ENCODE peak calls at places on chromosomes 3 and 15, in four cellular contexts. One of them, this sample, is unnamed.

GRCh38 chr3:154758109-154758868 is 321.8 kb upstream of the MME start:
- DNase-seq in sigmoid colon: no peak
- DNase-seq in mesendoderm: peak
- DNase-seq in heart right ventricle: no peak
- DNase-seq in this sample: no peak

GRCh38 chr3:96863129-96863740 is 48.8 kb downstream of the EPHA6 start:
- DNase-seq in sigmoid colon: peak
- DNase-seq in mesendoderm: peak
- DNase-seq in heart right ventricle: no peak
- DNase-seq in this sample: no peak

GRCh38 chr3:126952261-126952982 is 30.5 kb upstream of the PLXNA1 start:
- DNase-seq in sigmoid colon: peak
- DNase-seq in mesendoderm: no peak
- DNase-seq in heart right ventricle: no peak
- DNase-seq in this sample: no peak

GRCh38 chr3:10348404-10348721 is 27.5 kb upstream of the SEC13 start:
- DNase-seq in sigmoid colon: no peak
- DNase-seq in mesendoderm: no peak
- DNase-seq in heart right ventricle: no peak
- DNase-seq in this sample: no peak

GRCh38 chr15:94229591-94230365 is 1.6 kb upstream of the MCTP2 start:
- DNase-seq in sigmoid colon: no peak
- DNase-seq in mesendoderm: no peak
- DNase-seq in heart right ventricle: no peak
- DNase-seq in this sample: no peak

GRCh38 chr15:33313491-33313890 is 2.7 kb downstream of the RYR3 start:
- DNase-seq in sigmoid colon: no peak
- DNase-seq in mesendoderm: no peak
- DNase-seq in heart right ventricle: no peak
- DNase-seq in this sample: no peak

GRCh38 chr15:59492389-59493377 is 54.7 kb downstream of the FAM81A start:
- DNase-seq in sigmoid colon: peak
- DNase-seq in mesendoderm: peak
- DNase-seq in heart right ventricle: peak
- DNase-seq in this sample: peak

GRCh38 chr15:51299187-51300015 is 39.0 kb downstream of the CYP19A1 start:
- DNase-seq in sigmoid colon: no peak
- DNase-seq in mesendoderm: no peak
- DNase-seq in heart right ventricle: no peak
- DNase-seq in this sample: peak

GRCh38 chr3:40102182-40102581 is 207.3 kb upstream of the EIF1B start:
- DNase-seq in sigmoid colon: no peak
- DNase-seq in mesendoderm: no peak
- DNase-seq in heart right ventricle: no peak
- DNase-seq in this sample: no peak

GRCh38 chr15:33048255-33048654 is 146.3 kb downstream of the FMN1 start:
- DNase-seq in sigmoid colon: no peak
- DNase-seq in mesendoderm: peak
- DNase-seq in heart right ventricle: no peak
- DNase-seq in this sample: no peak

GRCh38 chr15:80019168-80019745 is 40.2 kb upstream of the ZFAND6 start:
- DNase-seq in sigmoid colon: peak
- DNase-seq in mesendoderm: no peak
- DNase-seq in heart right ventricle: no peak
- DNase-seq in this sample: no peak

GRCh38 chr3:34364345-34364744 is 565.9 kb downstream of the PDCD6IP start:
- DNase-seq in sigmoid colon: no peak
- DNase-seq in mesendoderm: peak
- DNase-seq in heart right ventricle: no peak
- DNase-seq in this sample: no peak

GRCh38 chr3:9817437-9817836 is 7.4 kb downstream of the TTLL3 start:
- DNase-seq in sigmoid colon: no peak
- DNase-seq in mesendoderm: no peak
- DNase-seq in heart right ventricle: no peak
- DNase-seq in this sample: no peak

GRCh38 chr3:40137586-40138295 is 171.8 kb upstream of the EIF1B start:
- DNase-seq in sigmoid colon: no peak
- DNase-seq in mesendoderm: no peak
- DNase-seq in heart right ventricle: no peak
- DNase-seq in this sample: no peak

DNA sequence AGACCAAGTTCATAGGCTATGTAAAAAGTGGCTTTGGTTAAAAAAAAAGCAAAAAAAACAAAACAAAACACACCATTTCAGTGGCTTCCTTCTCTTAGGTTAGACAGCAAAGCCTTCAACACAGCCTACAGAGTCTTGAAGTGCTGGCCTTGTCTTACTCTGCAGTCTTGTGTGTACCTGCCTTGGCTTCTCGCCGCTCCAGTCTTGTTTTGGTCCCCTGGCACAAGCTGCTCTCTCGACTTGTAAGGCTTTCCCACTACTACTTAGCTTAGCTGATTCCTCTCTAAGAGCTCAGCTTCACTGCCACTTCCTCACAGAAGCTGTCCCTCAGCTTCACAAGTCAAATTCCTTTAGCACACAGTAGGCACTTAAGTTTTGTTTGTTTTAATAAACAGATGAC is 63.0 kb downstream of the ST3GAL6 start:
- DNase-seq in sigmoid colon: no peak
- DNase-seq in mesendoderm: no peak
- DNase-seq in heart right ventricle: no peak
- DNase-seq in this sample: no peak
- H3K27ac ChIP-seq in sigmoid colon: no peak
- H3K27ac ChIP-seq in mesendoderm: no peak
- H3K27ac ChIP-seq in heart right ventricle: no peak
- H3K27ac ChIP-seq in this sample: no peak

DNA sequence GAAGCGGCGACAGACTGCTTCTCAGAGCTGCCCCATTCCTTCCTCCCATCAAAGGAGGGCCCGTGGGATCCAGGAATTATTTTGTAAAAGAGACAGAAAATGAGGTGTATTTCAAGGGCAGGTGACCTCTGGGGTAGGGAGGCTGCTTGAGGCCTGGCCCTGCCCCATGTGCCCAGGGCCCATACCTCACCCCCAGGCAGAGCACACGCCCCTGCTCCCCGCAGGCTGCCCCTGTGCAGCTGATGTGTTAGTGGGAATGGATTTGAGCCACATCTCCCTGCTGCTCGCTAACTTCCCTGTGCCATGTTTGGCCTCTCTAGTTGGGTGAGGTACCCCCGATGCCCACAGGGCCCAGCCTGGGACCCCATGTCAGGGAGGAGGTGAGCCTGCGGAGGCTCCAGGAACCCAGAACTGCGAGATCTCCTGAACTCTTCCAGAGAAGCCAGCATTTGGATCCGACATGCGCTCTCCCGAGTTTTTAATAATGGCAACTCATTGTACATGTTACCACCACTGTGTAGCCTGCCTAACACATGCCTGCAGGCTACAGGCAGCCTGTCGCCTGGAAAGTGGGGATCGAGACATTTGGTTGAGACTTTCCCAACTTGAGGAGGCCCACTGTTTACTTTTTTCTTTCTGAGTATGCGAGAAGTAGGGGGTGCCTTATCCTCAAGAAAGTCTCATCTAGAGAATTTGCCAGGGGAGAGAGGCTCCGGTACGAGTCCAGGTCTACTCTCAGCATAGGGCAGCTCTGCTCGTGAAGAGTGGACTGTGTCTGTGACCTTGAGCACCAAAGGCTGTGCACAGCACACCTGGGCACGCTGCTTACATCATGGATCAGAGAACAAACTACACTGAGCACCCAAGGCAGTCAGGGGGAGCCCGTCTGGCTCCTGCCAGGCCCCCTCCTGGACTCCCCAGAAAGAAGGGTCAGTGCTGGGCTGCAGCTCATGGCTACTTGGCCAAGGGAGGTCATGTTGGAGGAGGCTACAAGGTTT is 36.1 kb downstream of the PCSK6 start:
- DNase-seq in sigmoid colon: no peak
- DNase-seq in mesendoderm: no peak
- DNase-seq in heart right ventricle: no peak
- DNase-seq in this sample: peak
- H3K27ac ChIP-seq in sigmoid colon: no peak
- H3K27ac ChIP-seq in mesendoderm: no peak
- H3K27ac ChIP-seq in heart right ventricle: peak
- H3K27ac ChIP-seq in this sample: no peak

DNA sequence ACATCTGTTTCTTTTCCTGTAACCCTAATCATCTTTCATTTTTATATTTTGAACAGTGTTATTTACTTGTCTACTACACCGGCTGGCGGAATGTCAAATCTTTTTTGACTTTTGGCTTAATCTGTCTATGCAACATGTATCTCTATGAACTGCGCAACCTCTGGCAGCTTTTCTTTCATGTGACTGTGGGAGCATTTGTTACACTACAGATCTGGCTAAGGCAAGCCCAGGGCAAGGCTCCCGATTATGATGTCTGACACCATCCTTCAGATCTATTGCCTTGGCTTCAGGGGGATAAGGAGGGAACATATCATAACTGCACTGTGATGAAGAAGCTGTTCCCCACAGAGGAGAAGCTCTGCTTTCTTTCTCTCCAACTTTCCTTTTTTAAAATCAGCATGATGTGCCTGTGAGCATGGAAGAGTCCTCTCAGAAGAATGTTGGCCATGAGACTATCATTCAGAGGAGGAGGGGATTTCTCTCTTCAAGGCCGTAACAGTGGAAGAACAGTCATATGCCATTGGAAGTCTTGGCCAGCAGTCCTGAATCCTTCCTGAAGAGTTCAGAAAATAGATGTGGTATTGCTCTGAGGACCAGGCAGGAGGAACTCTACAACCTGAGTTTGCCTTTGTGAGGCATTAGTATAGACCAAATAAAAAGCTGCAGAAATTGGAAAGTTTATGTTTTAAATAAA is 69.9 kb downstream of the SEC22A start:
- DNase-seq in sigmoid colon: peak
- DNase-seq in mesendoderm: no peak
- DNase-seq in heart right ventricle: peak
- DNase-seq in this sample: no peak
- H3K27ac ChIP-seq in sigmoid colon: peak
- H3K27ac ChIP-seq in mesendoderm: no peak
- H3K27ac ChIP-seq in heart right ventricle: no peak
- H3K27ac ChIP-seq in this sample: no peak

GRCh38 chr15:90035835-90036220 is 34.7 kb downstream of the ZNF710 start:
- DNase-seq in sigmoid colon: peak
- DNase-seq in mesendoderm: no peak
- DNase-seq in heart right ventricle: no peak
- DNase-seq in this sample: no peak
- H3K27ac ChIP-seq in sigmoid colon: peak
- H3K27ac ChIP-seq in mesendoderm: peak
- H3K27ac ChIP-seq in heart right ventricle: peak
- H3K27ac ChIP-seq in this sample: peak

DNA sequence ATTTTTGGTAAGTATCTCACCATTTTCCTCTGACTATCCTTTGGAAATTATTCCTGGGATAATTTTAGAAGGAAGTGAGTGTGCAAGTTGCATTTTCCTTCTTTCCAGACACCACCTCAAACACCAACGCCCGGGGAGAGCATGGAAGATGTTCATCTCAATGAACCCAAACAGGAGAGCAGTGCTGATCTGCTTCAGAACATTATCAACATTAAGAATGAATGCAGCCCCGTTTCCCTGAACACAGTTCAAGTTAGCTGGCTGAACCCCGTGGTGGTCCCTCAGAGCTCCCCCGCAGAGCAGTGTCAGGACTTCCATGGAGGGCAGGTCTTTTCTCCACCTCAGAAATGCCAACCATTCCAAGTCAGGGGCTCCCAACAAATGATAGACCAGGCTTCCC is 3.7 kb downstream of the NFKBIZ start:
- DNase-seq in sigmoid colon: no peak
- DNase-seq in mesendoderm: no peak
- DNase-seq in heart right ventricle: no peak
- DNase-seq in this sample: no peak
- H3K27ac ChIP-seq in sigmoid colon: peak
- H3K27ac ChIP-seq in mesendoderm: no peak
- H3K27ac ChIP-seq in heart right ventricle: no peak
- H3K27ac ChIP-seq in this sample: no peak

This sample was measured in coronary artery.